ENCODE peak calls at places on chromosomes 16 and 17, in five cellular contexts. One of them, this sample, is unnamed.

GRCh38 chr16:15961060-15961511 is 11.7 kb downstream of the ABCC1 start:
- DNase-seq in SK-N-SH: no peak
- DNase-seq in A549: no peak
- DNase-seq in HCT116: no peak
- DNase-seq in K562: no peak
- DNase-seq in this sample: peak

GRCh38 chr17:3528604-3529511 is 28.8 kb downstream of the TRPV3 start:
- DNase-seq in SK-N-SH: no peak
- DNase-seq in K562: no peak
- DNase-seq in A549: no peak
- DNase-seq in HCT116: no peak
- DNase-seq in this sample: no peak

GRCh38 chr17:9291912-9292562 is 270.7 kb downstream of the NTN1 start:
- DNase-seq in SK-N-SH: peak
- DNase-seq in K562: peak
- DNase-seq in HCT116: no peak
- DNase-seq in A549: peak
- DNase-seq in this sample: peak

GRCh38 chr16:11372073-11372923 is 27.0 kb downstream of the RMI2 start:
- DNase-seq in SK-N-SH: no peak
- DNase-seq in HCT116: no peak
- DNase-seq in A549: no peak
- DNase-seq in K562: no peak
- DNase-seq in this sample: no peak

GRCh38 chr16:87628940-87629339 is 26.6 kb downstream of the JPH3 start:
- DNase-seq in SK-N-SH: no peak
- DNase-seq in K562: no peak
- DNase-seq in HCT116: no peak
- DNase-seq in A549: peak
- DNase-seq in this sample: no peak

GRCh38 chr17:5868916-5869475 is 201.2 kb upstream of the WSCD1 start:
- DNase-seq in K562: no peak
- DNase-seq in A549: no peak
- DNase-seq in SK-N-SH: no peak
- DNase-seq in HCT116: no peak
- DNase-seq in this sample: no peak

GRCh38 chr17:31511176-31511540 is 119.7 kb downstream of the RAB11FIP4 start:
- DNase-seq in K562: no peak
- DNase-seq in HCT116: no peak
- DNase-seq in A549: no peak
- DNase-seq in SK-N-SH: no peak
- DNase-seq in this sample: peak

GRCh38 chr17:53628011-53628410 is 194.7 kb upstream of the KIF2B start:
- DNase-seq in HCT116: no peak
- DNase-seq in A549: no peak
- DNase-seq in K562: no peak
- DNase-seq in SK-N-SH: no peak
- DNase-seq in this sample: no peak

GRCh38 chr16:46715769-46716305 is 26.4 kb downstream of the ORC6 start:
- DNase-seq in K562: no peak
- DNase-seq in SK-N-SH: no peak
- DNase-seq in A549: no peak
- DNase-seq in HCT116: no peak
- DNase-seq in this sample: no peak

GRCh38 chr17:69462010-69462409 is 47.5 kb downstream of the MAP2K6 start:
- DNase-seq in K562: no peak
- DNase-seq in A549: no peak
- DNase-seq in HCT116: no peak
- DNase-seq in SK-N-SH: no peak
- DNase-seq in this sample: no peak

GRCh38 chr17:41456206-41456605 is 11.0 kb downstream of the KRT32 start:
- DNase-seq in SK-N-SH: no peak
- DNase-seq in HCT116: no peak
- DNase-seq in K562: no peak
- DNase-seq in A549: peak
- DNase-seq in this sample: no peak

GRCh38 chr16:89764711-89765201 is 43.4 kb downstream of the ZNF276 start:
- DNase-seq in K562: no peak
- DNase-seq in A549: no peak
- DNase-seq in SK-N-SH: no peak
- DNase-seq in HCT116: no peak
- DNase-seq in this sample: no peak

GRCh38 chr16:89775223-89775622 is 41.2 kb downstream of the FANCA start:
- DNase-seq in HCT116: no peak
- DNase-seq in SK-N-SH: no peak
- DNase-seq in A549: no peak
- DNase-seq in K562: no peak
- DNase-seq in this sample: no peak

GRCh38 chr16:89765292-89765810 is 44.0 kb downstream of the ZNF276 start:
- DNase-seq in SK-N-SH: no peak
- DNase-seq in HCT116: no peak
- DNase-seq in A549: no peak
- DNase-seq in K562: no peak
- DNase-seq in this sample: no peak

DNA sequence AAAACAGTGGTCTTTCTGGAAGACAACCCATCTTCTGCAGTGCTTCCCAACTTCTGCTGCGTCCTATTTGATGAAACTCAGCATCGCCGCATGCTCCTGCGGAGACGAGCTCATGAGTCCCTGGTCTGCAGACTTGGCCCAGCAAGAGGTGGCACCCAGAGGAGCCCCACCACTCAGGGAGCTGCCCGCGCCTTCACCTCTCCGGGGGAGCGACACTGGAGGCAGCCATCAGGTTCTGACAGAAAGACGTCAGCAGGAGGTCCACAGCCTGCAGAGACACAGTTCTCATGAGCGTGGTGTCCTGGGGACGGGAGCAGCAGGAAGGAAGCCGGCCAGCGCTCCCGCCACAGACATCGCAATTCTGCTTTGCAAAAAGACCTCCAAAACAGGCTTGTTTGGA is 46.1 kb downstream of the FANCA start:
- DNase-seq in A549: no peak
- DNase-seq in K562: no peak
- DNase-seq in SK-N-SH: no peak
- DNase-seq in HCT116: no peak
- DNase-seq in this sample: no peak
- H3K4me2 ChIP-seq in A549: no peak
- H3K4me2 ChIP-seq in K562: no peak
- H3K4me2 ChIP-seq in SK-N-SH: no peak
- H3K4me2 ChIP-seq in HCT116: no peak
- H3K4me2 ChIP-seq in this sample: no peak

GRCh38 chr17:49224997-49225337 is 5.6 kb downstream of the PHOSPHO1 start:
- DNase-seq in K562: no peak
- DNase-seq in SK-N-SH: no peak
- DNase-seq in HCT116: no peak
- DNase-seq in A549: no peak
- DNase-seq in this sample: no peak

GRCh38 chr17:49225554-49226236 is 4.9 kb downstream of the PHOSPHO1 start:
- DNase-seq in K562: no peak
- DNase-seq in A549: no peak
- DNase-seq in HCT116: no peak
- DNase-seq in SK-N-SH: no peak
- DNase-seq in this sample: no peak

GRCh38 chr17:49229076-49229804 is 1.3 kb downstream of the PHOSPHO1 start:
- DNase-seq in K562: no peak
- DNase-seq in SK-N-SH: peak
- DNase-seq in A549: no peak
- DNase-seq in HCT116: no peak
- DNase-seq in this sample: no peak

GRCh38 chr17:49227436-49228261 is 2.9 kb downstream of the PHOSPHO1 start:
- DNase-seq in A549: peak
- DNase-seq in SK-N-SH: peak
- DNase-seq in K562: peak
- DNase-seq in HCT116: peak
- DNase-seq in this sample: peak

GRCh38 chr17:49226771-49227435 is 3.7 kb downstream of the PHOSPHO1 start:
- DNase-seq in HCT116: no peak
- DNase-seq in K562: no peak
- DNase-seq in SK-N-SH: no peak
- DNase-seq in A549: no peak
- DNase-seq in this sample: no peak
- TF ChIP-seq MAX in HCT116: no peak
- TF ChIP-seq MAX in K562: no peak
- TF ChIP-seq MAX in SK-N-SH: no peak
- TF ChIP-seq MAX in A549: no peak
- TF ChIP-seq MAX in this sample: no peak

DNA sequence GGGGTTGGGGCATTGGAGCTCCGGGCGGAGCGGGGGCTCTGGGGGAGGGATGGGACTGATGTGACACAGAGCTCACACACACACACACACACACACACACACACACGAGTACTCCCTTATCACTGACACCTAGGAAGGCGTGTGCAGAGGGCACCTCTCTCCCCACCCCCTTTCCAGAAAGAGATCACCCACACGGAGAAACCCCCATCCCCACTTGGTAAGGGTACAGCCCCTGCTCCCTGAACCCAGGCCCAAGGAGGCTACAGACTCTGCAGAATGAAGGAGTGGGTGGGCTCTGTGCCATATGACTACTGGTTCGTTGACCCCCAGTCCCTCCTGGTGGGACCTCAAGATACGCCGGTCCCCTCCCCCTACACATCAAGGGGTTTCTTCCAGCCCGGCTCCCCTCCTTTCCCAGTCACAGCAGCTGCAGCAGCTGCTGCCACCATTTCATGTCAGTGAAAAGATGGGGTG is 8.7 kb upstream of the ARHGAP23 start:
- DNase-seq in HCT116: no peak
- DNase-seq in K562: no peak
- DNase-seq in A549: no peak
- DNase-seq in SK-N-SH: no peak
- DNase-seq in this sample: no peak
- H3K4me2 ChIP-seq in HCT116: no peak
- H3K4me2 ChIP-seq in K562: no peak
- H3K4me2 ChIP-seq in A549: peak
- H3K4me2 ChIP-seq in SK-N-SH: no peak
- H3K4me2 ChIP-seq in this sample: no peak

GRCh38 chr17:28494445-28495188 is 11.5 kb upstream of the FOXN1 start:
- DNase-seq in SK-N-SH: peak
- DNase-seq in K562: peak
- DNase-seq in A549: peak
- DNase-seq in HCT116: peak
- DNase-seq in this sample: peak
- TF ChIP-seq MAX in SK-N-SH: no peak
- TF ChIP-seq MAX in K562: no peak
- TF ChIP-seq MAX in A549: no peak
- TF ChIP-seq MAX in HCT116: no peak
- TF ChIP-seq MAX in this sample: no peak

GRCh38 chr17:80999224-81000088 is 7.8 kb downstream of the CHMP6 start:
- DNase-seq in A549: no peak
- DNase-seq in SK-N-SH: peak
- DNase-seq in HCT116: no peak
- DNase-seq in K562: no peak
- DNase-seq in this sample: no peak
- H3K4me2 ChIP-seq in A549: no peak
- H3K4me2 ChIP-seq in SK-N-SH: no peak
- H3K4me2 ChIP-seq in HCT116: no peak
- H3K4me2 ChIP-seq in K562: no peak
- H3K4me2 ChIP-seq in this sample: no peak

DNA sequence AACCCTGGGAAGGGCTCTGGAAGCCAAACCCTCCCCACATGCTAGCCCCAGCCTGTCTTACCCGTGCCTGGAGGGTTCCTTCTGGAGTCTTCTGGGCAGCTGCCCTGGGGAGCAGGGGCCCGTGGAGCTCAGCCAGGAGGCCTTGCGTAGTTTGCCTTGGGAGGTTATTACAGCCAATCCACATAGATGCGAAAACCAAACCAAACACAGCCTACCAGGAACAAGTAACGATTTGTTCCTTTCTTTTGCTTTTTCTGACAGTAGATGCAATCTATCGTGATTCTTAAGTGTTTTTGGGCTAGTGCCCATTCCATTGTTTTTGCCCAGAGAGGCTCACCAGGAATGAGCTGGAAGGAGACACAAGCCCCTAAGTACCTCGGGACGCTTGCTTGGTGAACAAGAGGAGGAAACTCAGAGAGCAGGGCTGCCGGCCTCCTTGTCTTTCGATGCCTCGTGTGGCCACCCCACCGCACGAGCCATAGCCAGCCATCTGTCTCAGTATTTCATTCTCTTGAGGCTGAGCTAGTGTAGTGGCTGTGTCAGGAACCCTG is 102.7 kb upstream of the NOL11 start:
- DNase-seq in SK-N-SH: no peak
- DNase-seq in A549: no peak
- DNase-seq in HCT116: no peak
- DNase-seq in K562: no peak
- DNase-seq in this sample: peak
- TF ChIP-seq MAX in SK-N-SH: no peak
- TF ChIP-seq MAX in A549: no peak
- TF ChIP-seq MAX in HCT116: no peak
- TF ChIP-seq MAX in K562: no peak
- TF ChIP-seq MAX in this sample: no peak

GRCh38 chr16:50625374-50625773 is 55.7 kb downstream of the SNX20 start:
- DNase-seq in A549: no peak
- DNase-seq in HCT116: no peak
- DNase-seq in SK-N-SH: no peak
- DNase-seq in K562: no peak
- DNase-seq in this sample: no peak

GRCh38 chr16:50626868-50627267 is 54.2 kb downstream of the SNX20 start:
- DNase-seq in K562: no peak
- DNase-seq in SK-N-SH: no peak
- DNase-seq in A549: no peak
- DNase-seq in HCT116: no peak
- DNase-seq in this sample: no peak

GRCh38 chr16:50629334-50629733 is 51.8 kb downstream of the SNX20 start:
- DNase-seq in A549: no peak
- DNase-seq in SK-N-SH: no peak
- DNase-seq in K562: no peak
- DNase-seq in HCT116: no peak
- DNase-seq in this sample: no peak

GRCh38 chr16:50628156-50628802 is 52.8 kb downstream of the SNX20 start:
- DNase-seq in K562: no peak
- DNase-seq in A549: no peak
- DNase-seq in HCT116: no peak
- DNase-seq in SK-N-SH: no peak
- DNase-seq in this sample: no peak

GRCh38 chr16:50627419-50627818 is 53.7 kb downstream of the SNX20 start:
- DNase-seq in A549: no peak
- DNase-seq in K562: peak
- DNase-seq in SK-N-SH: peak
- DNase-seq in HCT116: no peak
- DNase-seq in this sample: no peak
- H3K4me2 ChIP-seq in A549: no peak
- H3K4me2 ChIP-seq in K562: no peak
- H3K4me2 ChIP-seq in SK-N-SH: no peak
- H3K4me2 ChIP-seq in HCT116: no peak
- H3K4me2 ChIP-seq in this sample: no peak